ENCODE peak calls at places on chromosomes 16 and 17, in nine cellular contexts. I is fibroblast of pulmonary artery, H is ascending aorta, A is brain microvascular endothelial cell, Y is colonic mucosa, V is mesendoderm, F is endodermal cell, M is PC-9, X is astrocyte of the spinal cord. O is an unnamed sample.

GRCh38 chr17:75697651-75698291 is 23.5 kb upstream of the ITGB4 start:
- DNase-seq in I (no peak), H (no peak), A (no peak), Y (peak; percentile 57), V (no peak), F (no peak), M (peak; percentile 48), X (no peak), O (peak; percentile 92)

GRCh38 chr17:70144260-70144846 is 25.0 kb upstream of the KCNJ2 start:
- DNase-seq in I (peak; percentile 65), H (no peak), A (no peak), Y (no peak), V (no peak), F (no peak), M (no peak), X (peak; percentile 60), O (no peak)

GRCh38 chr16:69917739-69918138 is 33.4 kb upstream of the CLEC18A start:
- DNase-seq in I (peak; percentile 98), H (peak; percentile 91), A (peak; percentile 95), Y (no peak), V (peak; percentile 97), F (peak; percentile 92), M (peak; percentile 95), X (peak; percentile 96), O (peak; percentile 87)

GRCh38 chr17:945672-946071 is 33.9 kb downstream of the NXN start:
- DNase-seq in I (no peak), H (no peak), A (no peak), Y (no peak), V (peak; percentile 79), F (peak; percentile 82), M (no peak), X (no peak), O (no peak)

GRCh38 chr16:23131436-23131835 is 17.8 kb downstream of the USP31 start:
- DNase-seq in I (no peak), H (no peak), A (no peak), Y (no peak), V (no peak), F (no peak), M (no peak), X (no peak), O (no peak)

GRCh38 chr17:63189082-63189481 is 223.0 kb downstream of the TANC2 start:
- DNase-seq in I (peak; percentile 68), H (no peak), A (no peak), Y (no peak), V (no peak), F (no peak), M (no peak), X (peak; percentile 68), O (no peak)

GRCh38 chr16:69276143-69277115 is 34.7 kb upstream of the VPS4A start:
- DNase-seq in I (peak; percentile 96), H (peak; percentile 89), A (peak; percentile 89), Y (no peak), V (no peak), F (no peak), M (no peak), X (peak; percentile 95), O (peak; percentile 60)

GRCh38 chr17:69733171-69734014 is 318.9 kb downstream of the MAP2K6 start:
- DNase-seq in I (peak; percentile 46), H (peak; percentile 67), A (peak; percentile 35), Y (no peak), V (peak; percentile 33), F (no peak), M (peak; percentile 44), X (peak; percentile 65), O (peak; percentile 58)

GRCh38 chr16:78516006-78516405 is 416.6 kb downstream of the WWOX start:
- DNase-seq in I (no peak), H (no peak), A (no peak), Y (no peak), V (no peak), F (no peak), M (no peak), X (no peak), O (no peak)

GRCh38 chr17:50050431-50051032 is 5.4 kb upstream of the ITGA3 start:
- DNase-seq in I (no peak), H (no peak), A (no peak), Y (no peak), V (no peak), F (peak; percentile 53), M (peak; percentile 60), X (peak; percentile 29), O (no peak)

GRCh38 chr17:1965556-1966273 is 59.4 kb downstream of the RTN4RL1 start:
- DNase-seq in I (no peak), H (no peak), A (no peak), Y (no peak), V (no peak), F (no peak), M (no peak), X (no peak), O (no peak)

GRCh38 chr17:4043862-4044261 is 79.6 kb upstream of the ATP2A3 start:
- DNase-seq in I (no peak), H (no peak), A (no peak), Y (no peak), V (no peak), F (no peak), M (no peak), X (no peak), O (no peak)

GRCh38 chr16:26382607-26383006 is 684.1 kb upstream of the C16orf82 start:
- DNase-seq in I (no peak), H (no peak), A (no peak), Y (no peak), V (no peak), F (no peak), M (no peak), X (no peak), O (no peak)

GRCh38 chr16:84800579-84800978 is 19.2 kb upstream of the CRISPLD2 start:
- DNase-seq in I (no peak), H (no peak), A (no peak), Y (no peak), V (no peak), F (no peak), M (no peak), X (no peak), O (no peak)

GRCh38 chr17:5011928-5012327 is 14.2 kb downstream of the KIF1C start:
- DNase-seq in I (peak; percentile 59), H (no peak), A (peak; percentile 63), Y (no peak), V (no peak), F (no peak), M (no peak), X (peak; percentile 45), O (no peak)

GRCh38 chr16:15973997-15974396 is 24.6 kb downstream of the ABCC1 start:
- DNase-seq in I (no peak), H (no peak), A (no peak), Y (no peak), V (no peak), F (no peak), M (no peak), X (no peak), O (no peak)
- H3K4me3 ChIP-seq in I (no peak overlapping the region), H (no peak overlapping the region), A (no peak overlapping the region), Y (no peak overlapping the region), V (no peak overlapping the region), F (no peak overlapping the region), M (no peak overlapping the region), X (no peak overlapping the region), O (no peak overlapping the region)

GRCh38 chr17:77468897-77469296 is 328.1 kb downstream of the SEC14L1 start:
- DNase-seq in I (no peak), H (no peak), A (no peak), Y (no peak), V (no peak), F (no peak), M (no peak), X (no peak), O (no peak)

GRCh38 chr17:77472837-77473214 is 332.1 kb downstream of the SEC14L1 start:
- DNase-seq in I (no peak), H (no peak), A (no peak), Y (no peak), V (no peak), F (no peak), M (no peak), X (no peak), O (no peak)

GRCh38 chr17:77471984-77472836 is 331.4 kb downstream of the SEC14L1 start:
- DNase-seq in I (peak; percentile 93), H (no peak), A (no peak), Y (no peak), V (peak; percentile 86), F (peak; percentile 85), M (no peak), X (peak; percentile 90), O (peak; percentile 84)

GRCh38 chr17:77470800-77471733 is 330.3 kb downstream of the SEC14L1 start:
- DNase-seq in I (peak; percentile 72), H (no peak), A (peak; percentile 47), Y (no peak), V (peak; percentile 97), F (peak; percentile 94), M (no peak), X (peak; percentile 53), O (peak; percentile 87)

GRCh38 chr17:77470330-77470786 is 329.6 kb downstream of the SEC14L1 start:
- DNase-seq in I (no peak), H (no peak), A (no peak), Y (no peak), V (no peak), F (no peak), M (no peak), X (no peak), O (no peak)
- H3K4me3 ChIP-seq in I (no peak overlapping the region), H (no peak overlapping the region), A (no peak overlapping the region), Y (no peak overlapping the region), V (no peak overlapping the region), F (peak overlapping the region; percentile 5), M (no peak overlapping the region), X (no peak overlapping the region), O (no peak overlapping the region)

GRCh38 chr17:51461578-51462004 is 201.2 kb downstream of the UTP18 start:
- DNase-seq in I (peak; percentile 62), H (no peak), A (peak; percentile 32), Y (peak; percentile 50), V (peak; percentile 84), F (peak; percentile 97), M (no peak), X (peak; percentile 8), O (peak; percentile 87)
- H3K4me3 ChIP-seq in I (no peak overlapping the region), H (no peak overlapping the region), A (no peak overlapping the region), Y (no peak overlapping the region), V (no peak overlapping the region), F (no peak overlapping the region), M (no peak overlapping the region), X (no peak overlapping the region), O (no peak overlapping the region)

GRCh38 chr17:67613961-67614360 is 103.8 kb upstream of the NOL11 start:
- DNase-seq in I (no peak), H (no peak), A (no peak), Y (no peak), V (no peak), F (peak; percentile 24), M (no peak), X (no peak), O (no peak)
- H3K4me3 ChIP-seq in I (no peak overlapping the region), H (no peak overlapping the region), A (no peak overlapping the region), Y (no peak overlapping the region), V (no peak overlapping the region), F (no peak overlapping the region), M (no peak overlapping the region), X (no peak overlapping the region), O (no peak overlapping the region)

GRCh38 chr17:29037739-29038465 is 5.0 kb upstream of the PIPOX start:
- DNase-seq in I (no peak), H (no peak), A (no peak), Y (no peak), V (no peak), F (peak; percentile 76), M (no peak), X (no peak), O (no peak)
- H3K4me3 ChIP-seq in I (no peak overlapping the region), H (no peak overlapping the region), A (no peak overlapping the region), Y (no peak overlapping the region), V (no peak overlapping the region), F (peak overlapping the region; percentile 67), M (no peak overlapping the region), X (no peak overlapping the region), O (no peak overlapping the region)

O was measured in SJSA1.